ENCODE peak calls at places on chromosomes 16 and 17, in four cellular contexts. One of them, this sample, is unnamed.

GRCh38 chr16:11402745-11403533 is 57.7 kb downstream of the RMI2 start:
- DNase-seq in neural progenitor cell: no peak
- DNase-seq in neural crest cell: no peak
- DNase-seq in AG10803: no peak
- DNase-seq in this sample: no peak

GRCh38 chr17:4426499-4427208 is 7.1 kb upstream of the SPNS3 start:
- DNase-seq in neural progenitor cell: no peak
- DNase-seq in neural crest cell: no peak
- DNase-seq in AG10803: no peak
- DNase-seq in this sample: no peak

GRCh38 chr17:34434065-34434464 is 71.0 kb upstream of the CCL1 start:
- DNase-seq in neural crest cell: no peak
- DNase-seq in neural progenitor cell: no peak
- DNase-seq in AG10803: no peak
- DNase-seq in this sample: no peak

GRCh38 chr17:14119546-14119945 is 50.2 kb downstream of the COX10 start:
- DNase-seq in neural progenitor cell: no peak
- DNase-seq in AG10803: no peak
- DNase-seq in neural crest cell: no peak
- DNase-seq in this sample: no peak

GRCh38 chr17:32483451-32484019 is 3.3 kb upstream of the CDK5R1 start:
- DNase-seq in neural progenitor cell: peak
- DNase-seq in neural crest cell: peak
- DNase-seq in AG10803: peak
- DNase-seq in this sample: peak

GRCh38 chr16:72928089-72928981 is 119.6 kb downstream of the ZFHX3 start:
- DNase-seq in neural progenitor cell: no peak
- DNase-seq in neural crest cell: no peak
- DNase-seq in AG10803: no peak
- DNase-seq in this sample: no peak

GRCh38 chr17:47978324-47978723 is 7.4 kb downstream of the CDK5RAP3 start:
- DNase-seq in neural progenitor cell: peak
- DNase-seq in neural crest cell: peak
- DNase-seq in AG10803: peak
- DNase-seq in this sample: peak

GRCh38 chr16:29663829-29664132 is 734 bp downstream of the SPN start:
- DNase-seq in neural progenitor cell: no peak
- DNase-seq in AG10803: no peak
- DNase-seq in neural crest cell: no peak
- DNase-seq in this sample: no peak

GRCh38 chr16:65305588-65305987 is 183.7 kb upstream of the CDH11 start:
- DNase-seq in neural crest cell: no peak
- DNase-seq in AG10803: peak
- DNase-seq in neural progenitor cell: no peak
- DNase-seq in this sample: no peak

GRCh38 chr16:64858076-64858475 is 263.8 kb downstream of the CDH11 start:
- DNase-seq in AG10803: peak
- DNase-seq in neural crest cell: no peak
- DNase-seq in neural progenitor cell: no peak
- DNase-seq in this sample: no peak

GRCh38 chr17:17836250-17836817 is 452 bp downstream of the SREBF1 start:
- DNase-seq in neural crest cell: peak
- DNase-seq in neural progenitor cell: peak
- DNase-seq in AG10803: peak
- DNase-seq in this sample: peak

GRCh38 chr17:82978765-82979349 is 100.6 kb upstream of the METRNL start:
- DNase-seq in AG10803: no peak
- DNase-seq in neural progenitor cell: no peak
- DNase-seq in neural crest cell: no peak
- DNase-seq in this sample: no peak

GRCh38 chr17:37605813-37606505 is 3.3 kb downstream of the SYNRG start:
- DNase-seq in neural crest cell: no peak
- DNase-seq in neural progenitor cell: no peak
- DNase-seq in AG10803: peak
- DNase-seq in this sample: no peak

GRCh38 chr17:10099051-10099571 is 99.3 kb downstream of the GAS7 start:
- DNase-seq in AG10803: peak
- DNase-seq in neural crest cell: no peak
- DNase-seq in neural progenitor cell: no peak
- DNase-seq in this sample: no peak

GRCh38 chr17:67322039-67322787 is 44.2 kb downstream of the PSMD12 start:
- DNase-seq in neural progenitor cell: peak
- DNase-seq in neural crest cell: no peak
- DNase-seq in AG10803: no peak
- DNase-seq in this sample: no peak

GRCh38 chr17:40606548-40607353 is 40.9 kb downstream of the SMARCE1 start:
- DNase-seq in AG10803: no peak
- DNase-seq in neural progenitor cell: no peak
- DNase-seq in neural crest cell: no peak
- DNase-seq in this sample: no peak

GRCh38 chr17:18270851-18271170 is 10.3 kb downstream of the MIEF2 start:
- DNase-seq in AG10803: no peak
- DNase-seq in neural crest cell: no peak
- DNase-seq in neural progenitor cell: no peak
- DNase-seq in this sample: no peak

GRCh38 chr17:78717431-78717980 is 64.6 kb downstream of the CYTH1 start:
- DNase-seq in AG10803: peak
- DNase-seq in neural progenitor cell: no peak
- DNase-seq in neural crest cell: no peak
- DNase-seq in this sample: no peak

GRCh38 chr17:8887834-8888703 is 20.6 kb upstream of the PIK3R6 start:
- DNase-seq in neural crest cell: peak
- DNase-seq in AG10803: peak
- DNase-seq in neural progenitor cell: peak
- DNase-seq in this sample: no peak

GRCh38 chr17:78330570-78331224 is 29.2 kb downstream of the SOCS3 start:
- DNase-seq in AG10803: no peak
- DNase-seq in neural crest cell: no peak
- DNase-seq in neural progenitor cell: no peak
- DNase-seq in this sample: no peak

GRCh38 chr16:9929313-9929712 is 252.9 kb downstream of the GRIN2A start:
- DNase-seq in AG10803: no peak
- DNase-seq in neural crest cell: no peak
- DNase-seq in neural progenitor cell: no peak
- DNase-seq in this sample: no peak

GRCh38 chr16:2835638-2836493 is 5.8 kb downstream of the ZG16B start:
- DNase-seq in neural progenitor cell: no peak
- DNase-seq in AG10803: peak
- DNase-seq in neural crest cell: no peak
- DNase-seq in this sample: no peak

GRCh38 chr17:8185580-8186445 is 4.2 kb downstream of the BORCS6 start:
- DNase-seq in neural progenitor cell: peak
- DNase-seq in neural crest cell: peak
- DNase-seq in AG10803: peak
- DNase-seq in this sample: no peak

GRCh38 chr16:17304124-17304813 is 166.5 kb downstream of the XYLT1 start:
- DNase-seq in AG10803: peak
- DNase-seq in neural progenitor cell: no peak
- DNase-seq in neural crest cell: no peak
- DNase-seq in this sample: no peak

GRCh38 chr17:7282752-7283321 is 1.3 kb downstream of the SLC2A4 start:
- DNase-seq in neural progenitor cell: no peak
- DNase-seq in neural crest cell: no peak
- DNase-seq in AG10803: no peak
- DNase-seq in this sample: peak

GRCh38 chr16:79269211-79269863 is 331.2 kb downstream of the MAF start:
- DNase-seq in neural progenitor cell: no peak
- DNase-seq in neural crest cell: no peak
- DNase-seq in AG10803: no peak
- DNase-seq in this sample: no peak

GRCh38 chr17:78351449-78352006 is 8.3 kb downstream of the SOCS3 start:
- DNase-seq in AG10803: peak
- DNase-seq in neural progenitor cell: peak
- DNase-seq in neural crest cell: no peak
- DNase-seq in this sample: no peak

GRCh38 chr17:48054238-48055185 is 6.4 kb downstream of the NFE2L1 start:
- DNase-seq in AG10803: peak
- DNase-seq in neural progenitor cell: peak
- DNase-seq in neural crest cell: peak
- DNase-seq in this sample: no peak

GRCh38 chr17:75238684-75239191 is 22.7 kb downstream of the GGA3 start:
- DNase-seq in AG10803: peak
- DNase-seq in neural progenitor cell: peak
- DNase-seq in neural crest cell: peak
- DNase-seq in this sample: peak

GRCh38 chr17:77606865-77607210 is 351.7 kb upstream of the TNRC6C start:
- DNase-seq in AG10803: no peak
- DNase-seq in neural progenitor cell: no peak
- DNase-seq in neural crest cell: no peak
- DNase-seq in this sample: no peak

GRCh38 chr17:67260051-67260987 is 15.3 kb upstream of the HELZ start:
- DNase-seq in AG10803: peak
- DNase-seq in neural crest cell: no peak
- DNase-seq in neural progenitor cell: no peak
- DNase-seq in this sample: no peak

GRCh38 chr16:69537706-69538080 is 28.1 kb upstream of the NFAT5 start:
- DNase-seq in AG10803: no peak
- DNase-seq in neural crest cell: no peak
- DNase-seq in neural progenitor cell: no peak
- DNase-seq in this sample: no peak

GRCh38 chr17:42421479-42422332 is 1.4 kb downstream of the CAVIN1 start:
- DNase-seq in neural progenitor cell: peak
- DNase-seq in AG10803: peak
- DNase-seq in neural crest cell: no peak
- DNase-seq in this sample: no peak

GRCh38 chr16:68978303-68978954 is 127.0 kb upstream of the HAS3 start:
- DNase-seq in neural progenitor cell: no peak
- DNase-seq in neural crest cell: no peak
- DNase-seq in AG10803: no peak
- DNase-seq in this sample: no peak

GRCh38 chr16:88456356-88457292 is 3.5 kb downstream of the ZFPM1 start:
- DNase-seq in neural crest cell: no peak
- DNase-seq in neural progenitor cell: no peak
- DNase-seq in AG10803: no peak
- DNase-seq in this sample: no peak
- TF ChIP-seq CTCF in neural crest cell: no peak
- TF ChIP-seq CTCF in neural progenitor cell: no peak
- TF ChIP-seq CTCF in AG10803: no peak
- TF ChIP-seq CTCF in this sample: no peak

GRCh38 chr17:19567216-19568015 is 33.8 kb downstream of the SLC47A1 start:
- DNase-seq in neural progenitor cell: no peak
- DNase-seq in AG10803: no peak
- DNase-seq in neural crest cell: no peak
- DNase-seq in this sample: no peak
- TF ChIP-seq CTCF in neural progenitor cell: peak
- TF ChIP-seq CTCF in AG10803: no peak
- TF ChIP-seq CTCF in neural crest cell: no peak
- TF ChIP-seq CTCF in this sample: no peak

GRCh38 chr16:4212934-4213296 is 29.0 kb downstream of the SRL start:
- DNase-seq in neural progenitor cell: no peak
- DNase-seq in neural crest cell: no peak
- DNase-seq in AG10803: peak
- DNase-seq in this sample: no peak

GRCh38 chr16:4215106-4215505 is 26.8 kb downstream of the SRL start:
- DNase-seq in neural progenitor cell: no peak
- DNase-seq in AG10803: no peak
- DNase-seq in neural crest cell: no peak
- DNase-seq in this sample: no peak

GRCh38 chr16:4213721-4214120 is 28.2 kb downstream of the SRL start:
- DNase-seq in neural crest cell: no peak
- DNase-seq in neural progenitor cell: no peak
- DNase-seq in AG10803: peak
- DNase-seq in this sample: no peak

GRCh38 chr16:4212207-4212933 is 29.5 kb downstream of the SRL start:
- DNase-seq in neural crest cell: no peak
- DNase-seq in neural progenitor cell: no peak
- DNase-seq in AG10803: no peak
- DNase-seq in this sample: no peak

GRCh38 chr16:4214215-4214621 is 27.7 kb downstream of the SRL start:
- DNase-seq in neural crest cell: no peak
- DNase-seq in neural progenitor cell: no peak
- DNase-seq in AG10803: peak
- DNase-seq in this sample: no peak
- TF ChIP-seq CTCF in neural crest cell: no peak
- TF ChIP-seq CTCF in neural progenitor cell: no peak
- TF ChIP-seq CTCF in AG10803: no peak
- TF ChIP-seq CTCF in this sample: no peak

DNA sequence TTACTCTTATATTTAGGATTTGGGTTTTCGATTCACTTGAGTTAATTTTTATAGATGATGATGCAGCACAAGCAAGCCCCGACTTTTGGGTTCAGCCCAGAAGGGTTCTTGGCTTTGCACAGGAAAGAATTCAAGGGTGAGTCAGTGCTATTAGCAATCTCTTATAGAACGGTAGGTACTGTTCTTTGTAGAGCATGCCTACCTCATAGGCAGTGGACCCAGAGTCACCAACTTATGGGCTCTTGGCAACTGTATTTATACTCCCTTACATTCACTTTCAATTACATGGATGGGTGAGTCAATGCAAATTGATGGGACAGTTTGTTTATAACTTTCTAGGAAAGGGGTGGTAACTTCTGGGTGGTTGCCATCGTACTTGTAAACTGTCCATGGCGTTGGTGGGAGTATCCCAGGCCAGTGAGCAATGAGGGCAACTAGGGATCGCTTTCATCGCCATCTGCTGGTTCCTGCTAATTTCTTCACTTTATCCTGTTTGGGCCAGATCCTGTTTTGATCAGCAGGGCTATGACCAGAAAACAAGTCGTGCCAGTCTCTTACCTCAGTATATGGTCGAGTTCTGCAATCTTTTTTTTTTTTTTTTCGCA is 362.6 kb downstream of the CNTNAP4 start:
- DNase-seq in neural progenitor cell: peak
- DNase-seq in neural crest cell: peak
- DNase-seq in AG10803: no peak
- DNase-seq in this sample: no peak
- TF ChIP-seq CTCF in neural progenitor cell: peak
- TF ChIP-seq CTCF in neural crest cell: peak
- TF ChIP-seq CTCF in AG10803: no peak
- TF ChIP-seq CTCF in this sample: peak

GRCh38 chr16:75238132-75238852 is 13.1 kb downstream of the BCAR1 start:
- DNase-seq in AG10803: peak
- DNase-seq in neural crest cell: peak
- DNase-seq in neural progenitor cell: peak
- DNase-seq in this sample: no peak
- TF ChIP-seq CTCF in AG10803: no peak
- TF ChIP-seq CTCF in neural crest cell: no peak
- TF ChIP-seq CTCF in neural progenitor cell: no peak
- TF ChIP-seq CTCF in this sample: no peak

This sample was measured in D721Med.